ENCODE peak calls at places on chromosomes 3 and 15, in eight cellular contexts. C is DND-41, K is body of pancreas, T is heart right ventricle, S is brain microvascular endothelial cell, M is prostate gland, D is heart left ventricle, O is A673. V is an unnamed sample. For H3K36me3, the result is how much of the 10 kb centered on the place peaks cover.

GRCh38 chr15:62732078-62732477 is 310.5 kb upstream of the TPM1 start:
- DNase-seq in O (peak), D (no peak), T (no peak), M (no peak), S (no peak), C (no peak), K (no peak), V (no peak)

GRCh38 chr15:36579792-36580431 is 486 bp downstream of the CDIN1 start:
- DNase-seq in S (no peak), M (no peak), D (peak), K (no peak), T (no peak), C (peak), O (no peak), V (no peak)

GRCh38 chr15:90387534-90388461 is at the start of gene IQGAP1:
- DNase-seq in S (peak), O (peak), M (peak), C (peak), D (peak), K (peak), T (peak), V (peak)

GRCh38 chr15:22861151-22861550 is 22.7 kb downstream of the NIPA2 start:
- DNase-seq in O (no peak), D (no peak), T (no peak), K (no peak), M (no peak), C (no peak), S (no peak), V (no peak)

GRCh38 chr3:45981321-45982038 is 14.1 kb downstream of the FYCO1 start:
- DNase-seq in M (no peak), S (peak), O (no peak), K (no peak), T (no peak), C (no peak), D (no peak), V (no peak)

GRCh38 chr15:40104865-40105516 is 3.7 kb downstream of the BMF start:
- DNase-seq in C (peak), O (peak), K (peak), S (peak), D (peak), M (peak), T (peak), V (peak)

GRCh38 chr3:23435318-23435717 is 232.2 kb downstream of the UBE2E2 start:
- DNase-seq in C (no peak), T (no peak), K (no peak), M (no peak), S (no peak), O (no peak), D (no peak), V (no peak)

GRCh38 chr3:152943645-152944044 is 108.7 kb downstream of the P2RY1 start:
- DNase-seq in O (no peak), S (no peak), T (no peak), D (no peak), K (no peak), C (no peak), M (no peak), V (no peak)

GRCh38 chr15:88563638-88564037 is 17.2 kb upstream of the DET1 start:
- DNase-seq in D (no peak), S (peak), T (no peak), M (no peak), K (no peak), C (no peak), O (no peak), V (no peak)

GRCh38 chr3:66494964-66495581 is 5.7 kb downstream of the LRIG1 start:
- DNase-seq in C (no peak), D (no peak), M (no peak), S (no peak), T (no peak), O (no peak), K (no peak), V (no peak)

GRCh38 chr3:66490984-66491383 is 9.8 kb downstream of the LRIG1 start:
- DNase-seq in C (no peak), O (no peak), K (no peak), T (no peak), S (no peak), M (no peak), D (no peak), V (no peak)

GRCh38 chr3:66490214-66490613 is 10.6 kb downstream of the LRIG1 start:
- DNase-seq in T (no peak), M (peak), O (no peak), C (peak), D (no peak), K (no peak), S (no peak), V (no peak)

GRCh38 chr3:66493464-66494099 is 7.2 kb downstream of the LRIG1 start:
- DNase-seq in D (no peak), K (no peak), O (no peak), S (no peak), T (no peak), M (no peak), C (no peak), V (no peak)

GRCh38 chr3:66492672-66493071 is 8.2 kb downstream of the LRIG1 start:
- DNase-seq in M (peak), D (no peak), K (peak), T (no peak), O (no peak), S (no peak), C (no peak), V (peak)
- H3K27ac ChIP-seq in M (peak), D (peak), K (peak), T (no peak), O (no peak), S (no peak), C (no peak), V (peak)

GRCh38 chr3:155356594-155357370 is 63.3 kb upstream of the STRIT1 start:
- DNase-seq in M (no peak), K (no peak), D (no peak), T (no peak), C (peak), O (peak), S (no peak), V (no peak)
- TF ChIP-seq CTCF in M (no peak), K (no peak), D (no peak), T (peak), C (peak), O (peak), S (peak), V (no peak)

GRCh38 chr3:149908558-149908957 is 62.1 kb downstream of the PFN2 start:
- DNase-seq in O (no peak), S (no peak), C (no peak), K (no peak), D (no peak), T (no peak), M (no peak), V (no peak)
- H3K36me3 ChIP-seq in O (under half), S (under half), C (under half), K (under half), D (under half), T (under half), M (under half), V (under half)

GRCh38 chr15:57355259-57355658 is 21.0 kb upstream of the CGNL1 start:
- DNase-seq in T (no peak), D (no peak), M (no peak), K (no peak), O (no peak), C (no peak), S (no peak), V (no peak)
- H3K27ac ChIP-seq in T (no peak), D (no peak), M (no peak), K (no peak), O (no peak), C (no peak), S (no peak), V (no peak)

DNA sequence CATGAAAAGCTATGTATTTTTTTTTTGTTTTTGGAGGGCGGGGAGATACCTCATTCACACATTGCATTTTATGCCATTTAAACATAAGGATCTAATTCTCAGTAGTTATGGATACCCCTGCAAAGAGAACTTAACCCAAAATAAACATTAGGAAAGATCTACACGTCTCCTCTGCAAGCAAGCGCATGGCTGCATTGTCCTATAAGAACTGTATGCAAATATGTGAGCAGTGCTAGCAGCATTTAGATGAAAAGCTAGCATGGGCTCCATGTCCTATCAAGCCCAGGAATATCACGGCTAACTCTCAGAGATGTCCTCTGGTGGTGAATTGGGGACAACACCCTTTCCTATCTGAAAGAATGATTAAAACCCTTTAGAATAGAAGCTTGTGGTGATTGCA is 292.8 kb downstream of the MEX3B start:
- DNase-seq in S (no peak), C (no peak), T (no peak), D (no peak), M (no peak), K (no peak), O (peak), V (no peak)
- TF ChIP-seq CTCF in S (peak), C (no peak), T (no peak), D (no peak), M (no peak), K (no peak), O (no peak), V (no peak)

DNA sequence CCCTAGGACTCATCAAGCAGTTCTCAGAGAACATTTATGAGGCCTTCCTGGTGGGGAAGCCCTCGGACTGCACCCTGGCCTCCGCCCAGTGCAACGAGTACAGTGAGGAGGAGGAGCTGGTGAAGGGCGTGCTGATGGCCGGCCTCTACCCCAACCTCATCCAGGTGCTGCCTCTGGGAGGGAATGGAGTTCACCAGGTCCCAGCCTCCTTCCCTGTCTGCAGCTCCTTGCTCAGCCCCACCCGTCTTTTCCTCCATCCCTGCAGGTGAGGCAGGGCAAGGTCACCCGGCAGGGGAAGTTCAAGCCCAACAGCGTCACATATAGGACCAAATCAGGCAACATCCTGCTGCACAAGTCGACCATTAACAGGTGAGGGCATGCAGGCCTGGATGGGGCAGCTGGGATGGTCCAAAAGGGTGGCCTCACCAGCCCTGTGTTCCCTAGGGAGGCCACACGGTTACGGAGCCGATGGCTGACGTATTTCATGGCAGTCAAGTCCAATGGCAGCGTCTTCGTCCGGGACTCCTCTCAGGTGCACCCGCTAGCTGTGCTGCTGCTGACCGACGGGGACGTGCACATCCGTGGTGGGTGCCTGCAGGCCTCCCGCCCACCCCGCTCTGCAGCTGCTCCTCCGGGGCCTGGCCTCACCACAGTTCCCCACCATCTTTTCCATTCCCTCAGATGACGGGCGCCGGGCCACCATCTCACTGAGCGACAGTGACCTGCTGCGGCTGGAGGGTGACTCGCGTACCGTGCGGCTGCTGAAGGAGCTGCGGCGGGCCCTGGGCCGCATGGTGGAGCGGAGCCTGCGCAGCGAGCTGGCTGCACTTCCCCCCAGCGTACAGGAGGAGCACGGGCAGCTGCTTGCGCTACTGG is 46.5 kb downstream of the DHX30 start:
- DNase-seq in K (no peak), D (no peak), T (no peak), C (no peak), S (no peak), O (no peak), M (no peak), V (no peak)
- H3K36me3 ChIP-seq in K (under half), D (under half), T (under half), C (half or more), S (half or more), O (under half), M (under half), V (half or more)

GRCh38 chr3:164453695-164454094 is 624.6 kb downstream of the SI start:
- DNase-seq in C (no peak), S (no peak), D (no peak), O (no peak), K (no peak), M (no peak), T (no peak), V (no peak)

GRCh38 chr3:164460851-164461250 is 617.4 kb downstream of the SI start:
- DNase-seq in C (no peak), K (no peak), T (no peak), O (peak), M (no peak), S (peak), D (no peak), V (no peak)

GRCh38 chr3:164459526-164460151 is 618.7 kb downstream of the SI start:
- DNase-seq in T (no peak), K (no peak), M (no peak), C (no peak), S (peak), O (no peak), D (no peak), V (no peak)

GRCh38 chr3:164458986-164459385 is 619.3 kb downstream of the SI start:
- DNase-seq in T (no peak), C (no peak), K (no peak), M (no peak), O (no peak), S (peak), D (peak), V (no peak)
- H3K27ac ChIP-seq in T (no peak), C (no peak), K (no peak), M (no peak), O (no peak), S (peak), D (no peak), V (no peak)

GRCh38 chr15:51286816-51287215 is 51.6 kb downstream of the CYP19A1 start:
- DNase-seq in S (no peak), D (no peak), O (no peak), C (no peak), M (no peak), T (no peak), K (no peak), V (no peak)

GRCh38 chr15:51281368-51281967 is 56.9 kb downstream of the CYP19A1 start:
- DNase-seq in O (peak), C (peak), D (peak), S (peak), M (peak), T (peak), K (peak), V (peak)

GRCh38 chr15:51280838-51281237 is 57.6 kb downstream of the CYP19A1 start:
- DNase-seq in S (no peak), T (no peak), M (no peak), K (no peak), C (no peak), D (no peak), O (no peak), V (no peak)

GRCh38 chr15:51284871-51285270 is 53.5 kb downstream of the CYP19A1 start:
- DNase-seq in C (peak), D (no peak), T (no peak), S (no peak), O (no peak), K (no peak), M (no peak), V (no peak)

GRCh38 chr15:51283026-51283425 is 55.4 kb downstream of the CYP19A1 start:
- DNase-seq in D (no peak), T (no peak), O (no peak), S (no peak), M (no peak), C (no peak), K (no peak), V (no peak)
- TF ChIP-seq CTCF in D (no peak), T (no peak), O (no peak), S (no peak), M (no peak), C (no peak), K (no peak), V (no peak)

GRCh38 chr15:60343221-60343970 is 54.4 kb downstream of the ANXA2 start:
- DNase-seq in K (no peak), S (peak), T (no peak), C (no peak), D (no peak), O (no peak), M (no peak), V (no peak)

GRCh38 chr15:60346653-60347052 is 51.1 kb downstream of the ANXA2 start:
- DNase-seq in C (no peak), K (no peak), D (no peak), M (no peak), O (no peak), S (no peak), T (no peak), V (no peak)

GRCh38 chr15:60345616-60346015 is 52.2 kb downstream of the ANXA2 start:
- DNase-seq in M (no peak), O (no peak), T (no peak), C (no peak), D (no peak), K (no peak), S (no peak), V (no peak)

GRCh38 chr15:60346077-60346476 is 51.7 kb downstream of the ANXA2 start:
- DNase-seq in O (no peak), M (no peak), S (no peak), T (no peak), C (no peak), K (no peak), D (no peak), V (no peak)

DNA sequence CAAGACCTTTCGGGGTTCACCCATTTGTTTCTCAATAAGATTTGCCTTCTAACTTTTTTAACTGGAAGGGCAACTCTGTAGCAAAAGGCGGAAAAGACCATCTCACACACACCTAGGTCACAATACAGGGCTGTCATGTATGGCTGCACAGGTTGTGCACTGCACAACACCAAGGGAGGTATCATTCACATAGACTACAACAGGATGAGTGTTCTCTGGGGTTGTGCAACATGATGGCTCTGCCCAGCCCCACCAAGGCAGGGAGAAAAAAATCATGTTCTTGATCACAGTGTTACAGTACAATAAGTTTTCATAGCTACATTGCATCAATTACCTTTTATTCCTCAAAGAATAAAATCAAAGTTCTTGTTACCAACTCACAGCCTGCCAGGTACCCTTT is 52.8 kb downstream of the ANXA2 start:
- DNase-seq in D (no peak), M (no peak), C (no peak), T (no peak), K (no peak), S (no peak), O (no peak), V (no peak)
- H3K36me3 ChIP-seq in D (under half), M (under half), C (under half), T (under half), K (under half), S (half or more), O (under half), V (under half)

V was measured in tibial artery.